ENCODE peak calls at places on chromosomes 13 and 19, in four cellular contexts. M is body of pancreas, Z is A549, F is heart left ventricle. L is an unnamed sample.

GRCh38 chr19:11480927-11481776 is at the start of gene ELAVL3:
- DNase-seq in M (no peak), Z (no peak), F (no peak), L (no peak)

GRCh38 chr19:31378404-31378803 is 29.2 kb upstream of the TSHZ3 start:
- DNase-seq in M (peak; percentile 46), Z (peak; percentile 18), F (peak; percentile 42), L (no peak)

GRCh38 chr13:112489199-112489598 is 98.8 kb downstream of the TUBGCP3 start:
- DNase-seq in M (no peak), Z (no peak), F (no peak), L (no peak)

GRCh38 chr13:48055712-48056111 is 18.2 kb downstream of the NUDT15 start:
- DNase-seq in M (no peak), Z (no peak), F (no peak), L (no peak)

GRCh38 chr13:62014299-62014698 is 598.6 kb upstream of the PCDH20 start:
- DNase-seq in M (no peak), Z (peak; percentile 17), F (no peak), L (no peak)

GRCh38 chr13:49844191-49844590 is 51.7 kb upstream of the KPNA3 start:
- DNase-seq in M (no peak), Z (no peak), F (no peak), L (no peak)

GRCh38 chr19:39110263-39110967 is 15.2 kb upstream of the PAK4 start:
- DNase-seq in M (peak; percentile 72), Z (peak; percentile 72), F (no peak), L (peak; percentile 65)

GRCh38 chr13:114116734-114117133 is 15.7 kb downstream of the RASA3 start:
- DNase-seq in M (no peak), Z (no peak), F (no peak), L (no peak)

GRCh38 chr13:48675247-48675646 is 21.5 kb downstream of the CYSLTR2 start:
- DNase-seq in M (no peak), Z (no peak), F (no peak), L (no peak)

GRCh38 chr13:27679396-27679795 is 57.7 kb downstream of the POLR1D start:
- DNase-seq in M (no peak), Z (no peak), F (no peak), L (no peak)

GRCh38 chr13:106919638-106920037 is 351.7 kb upstream of the ARGLU1 start:
- DNase-seq in M (peak; percentile 15), Z (no peak), F (peak; percentile 74), L (no peak)

GRCh38 chr19:50328257-50329145 is 676 bp downstream of the KCNC3 start:
- DNase-seq in M (no peak), Z (peak; percentile 57), F (no peak), L (peak; percentile 37)

GRCh38 chr13:28953714-28954113 is 133.6 kb downstream of the MTUS2 start:
- DNase-seq in M (no peak), Z (no peak), F (no peak), L (no peak)

GRCh38 chr19:13790354-13790753 is 4.9 kb upstream of the ZSWIM4 start:
- DNase-seq in M (no peak), Z (no peak), F (no peak), L (no peak)

GRCh38 chr13:23377603-23378002 is 55.9 kb downstream of the SACS start:
- DNase-seq in M (no peak), Z (no peak), F (no peak), L (no peak)

GRCh38 chr13:111652676-111653075 is 332.2 kb downstream of the TEX29 start:
- DNase-seq in M (no peak), Z (no peak), F (no peak), L (no peak)

GRCh38 chr13:113034451-113035208 is 65.6 kb downstream of the MCF2L start:
- DNase-seq in M (peak; percentile 53), Z (peak; percentile 32), F (no peak), L (peak; percentile 37)

GRCh38 chr13:30730526-30730925 is 4.8 kb upstream of the ALOX5AP start:
- DNase-seq in M (peak; percentile 19), Z (no peak), F (no peak), L (no peak)

GRCh38 chr13:79398169-79398568 is 7.9 kb downstream of the RBM26 start:
- DNase-seq in M (no peak), Z (no peak), F (no peak), L (no peak)

GRCh38 chr13:113427562-113428468 is 25.5 kb downstream of the ADPRHL1 start:
- DNase-seq in M (no peak), Z (no peak), F (no peak), L (no peak)

GRCh38 chr13:50375792-50376191 is 360.5 kb downstream of the KCNRG start:
- DNase-seq in M (no peak), Z (no peak), F (no peak), L (no peak)

GRCh38 chr13:47831265-47831664 is 169.8 kb downstream of the SUCLA2 start:
- DNase-seq in M (no peak), Z (no peak), F (no peak), L (no peak)

GRCh38 chr19:17843428-17843827 is 4.4 kb downstream of the JAK3 start:
- DNase-seq in M (no peak), Z (no peak), F (no peak), L (no peak)

GRCh38 chr13:76314495-76314894 is 571.7 kb downstream of the KCTD12 start:
- DNase-seq in M (no peak), Z (no peak), F (no peak), L (no peak)

GRCh38 chr13:72839831-72840426 is 58.0 kb downstream of the PIBF1 start:
- DNase-seq in M (peak; percentile 61), Z (peak; percentile 60), F (no peak), L (peak; percentile 65)

GRCh38 chr19:52880895-52881389 is 16.5 kb downstream of the ZNF320 start:
- DNase-seq in M (no peak), Z (no peak), F (no peak), L (no peak)

GRCh38 chr13:20983386-20983785 is 78.0 kb downstream of the LATS2 start:
- DNase-seq in M (no peak), Z (no peak), F (no peak), L (no peak)

GRCh38 chr13:36530050-36530789 is 97.9 kb downstream of the CCNA1 start:
- DNase-seq in M (no peak), Z (no peak), F (no peak), L (peak; percentile 91)
- TF ChIP-seq CTCF in M (no peak), Z (no peak), F (no peak), L (no peak)

DNA sequence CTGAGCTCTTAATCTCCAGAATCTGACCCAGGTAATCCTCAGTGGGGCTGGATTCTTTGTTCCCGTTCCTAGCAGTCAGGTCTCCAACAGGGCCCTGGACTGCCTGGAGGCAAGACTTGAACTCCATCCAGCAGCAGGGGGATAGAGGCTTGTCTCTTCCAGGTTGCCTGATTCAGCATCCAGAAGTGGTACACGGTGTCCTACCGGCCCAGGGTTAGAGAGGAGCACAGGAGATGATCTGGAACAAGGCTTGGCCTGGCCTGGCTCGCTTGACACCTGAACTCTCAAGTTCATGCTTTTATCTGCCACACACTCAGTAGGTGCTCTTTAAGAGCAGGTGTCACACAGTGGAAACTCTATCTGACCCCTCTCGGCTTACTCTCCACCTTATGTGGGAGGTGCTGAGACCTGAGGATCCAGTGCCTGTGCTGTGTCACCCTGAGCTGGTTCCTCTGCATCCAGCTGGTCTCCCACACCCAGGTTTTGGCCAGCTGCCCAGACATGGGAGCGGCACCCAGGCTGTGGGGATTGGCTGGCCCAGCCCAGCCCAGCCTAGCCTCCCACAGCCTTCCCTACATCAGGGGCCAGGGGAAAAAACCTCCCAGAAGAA is at the start of gene CYP4F3:
- DNase-seq in M (peak; percentile 67), Z (peak; percentile 96), F (peak; percentile 62), L (peak; percentile 68)
- TF ChIP-seq POLR2A in M (no peak), Z (no peak), F (no peak), L (no peak)

GRCh38 chr19:3431760-3432397 is 48.4 kb downstream of the SMIM24 start:
- DNase-seq in M (no peak), Z (no peak), F (no peak), L (no peak)
- H3K27ac ChIP-seq in M (no peak overlapping the region), Z (no peak overlapping the region), F (peak overlapping the region; percentile 89), L (peak overlapping the region; percentile 80)

GRCh38 chr19:43526884-43527859 is at the start of gene ETHE1:
- DNase-seq in M (peak; percentile 81), Z (peak; percentile 62), F (peak; percentile 89), L (peak; percentile 86)
- TF ChIP-seq CTCF in M (no peak), Z (no peak), F (no peak), L (no peak)